ENCODE peak calls at places on chromosomes 1 and 21, in nine cellular contexts. F is GM18507, E is ELF-1, U is HTR-8/SVneo, P is left cardiac atrium, W is T-cell, H is A172, A is NCI-H2081 treated with DMSO at 0.1 percent for 48 hours, M is left ventricle myocardium inferior. N is an unnamed sample.

GRCh38 chr1:155052412-155053400 is 1.6 kb downstream of the ADAM15 start:
- DNase-seq in F (no peak), H (peak), W (no peak), E (no peak), A (no peak), P (peak), U (no peak), M (peak), N (no peak)

GRCh38 chr1:113207019-113207418 is 134.0 kb downstream of the LRIG2 start:
- DNase-seq in A (no peak), E (no peak), F (no peak), P (no peak), W (no peak), M (no peak), U (no peak), H (no peak), N (no peak)

GRCh38 chr21:42855937-42856335 is 23.4 kb downstream of the WDR4 start:
- DNase-seq in A (no peak), E (no peak), W (no peak), M (no peak), F (no peak), U (no peak), H (no peak), P (no peak), N (no peak)

GRCh38 chr1:203327684-203328457 is 22.6 kb downstream of the BTG2 start:
- DNase-seq in U (no peak), W (peak), E (peak), A (peak), H (peak), F (no peak), P (no peak), M (peak), N (no peak)

GRCh38 chr1:22627331-22627730 is 9.1 kb upstream of the C1QA start:
- DNase-seq in E (no peak), A (peak), U (no peak), W (no peak), H (no peak), M (no peak), F (no peak), P (no peak), N (no peak)

GRCh38 chr1:53197301-53198205 is 929 bp downstream of the CPT2 start:
- DNase-seq in M (no peak), F (no peak), H (peak), W (no peak), P (no peak), A (no peak), U (peak), E (peak), N (no peak)

GRCh38 chr1:167294528-167294927 is 73.8 kb downstream of the POU2F1 start:
- DNase-seq in E (no peak), P (no peak), F (no peak), A (no peak), U (no peak), W (no peak), M (no peak), H (no peak), N (no peak)

GRCh38 chr1:227728059-227728891 is 6.8 kb downstream of the JMJD4 start:
- DNase-seq in E (peak), A (peak), F (peak), W (peak), P (peak), U (peak), H (peak), M (peak), N (no peak)

GRCh38 chr1:25657121-25657521 is 40.5 kb downstream of the MAN1C1 start:
- DNase-seq in U (no peak), E (no peak), A (no peak), M (no peak), H (no peak), W (no peak), P (no peak), F (no peak), N (no peak)

GRCh38 chr1:68675336-68675735 is 178.5 kb upstream of the DEPDC1 start:
- DNase-seq in M (no peak), W (no peak), F (no peak), P (no peak), A (no peak), E (no peak), U (no peak), H (peak), N (no peak)

GRCh38 chr21:42852925-42853570 is 26.3 kb downstream of the WDR4 start:
- DNase-seq in W (no peak), M (no peak), E (no peak), F (no peak), A (no peak), P (no peak), H (no peak), U (no peak), N (no peak)